ENCODE peak calls at places on chromosomes 3 and 15, in four cellular contexts. One of them, this sample, is unnamed.

GRCh38 chr3:116426036-116426435 is 19.3 kb downstream of the LSAMP start:
- DNase-seq in DND-41: no peak
- DNase-seq in HCEC 1CT: no peak
- DNase-seq in cardiac fibroblast: no peak
- DNase-seq in this sample: no peak

GRCh38 chr15:60918234-60918964 is 310.7 kb downstream of the RORA start:
- DNase-seq in cardiac fibroblast: no peak
- DNase-seq in DND-41: no peak
- DNase-seq in HCEC 1CT: no peak
- DNase-seq in this sample: no peak

GRCh38 chr3:69805491-69805890 is 66.2 kb downstream of the MITF start:
- DNase-seq in cardiac fibroblast: no peak
- DNase-seq in HCEC 1CT: no peak
- DNase-seq in DND-41: no peak
- DNase-seq in this sample: no peak

GRCh38 chr3:64878372-64878771 is 190.6 kb upstream of the ADAMTS9 start:
- DNase-seq in HCEC 1CT: peak
- DNase-seq in cardiac fibroblast: peak
- DNase-seq in DND-41: no peak
- DNase-seq in this sample: no peak

GRCh38 chr15:78714890-78715289 is 73.9 kb upstream of the CHRNB4 start:
- DNase-seq in DND-41: no peak
- DNase-seq in cardiac fibroblast: no peak
- DNase-seq in HCEC 1CT: peak
- DNase-seq in this sample: no peak

GRCh38 chr15:45473068-45473467 is 49.5 kb downstream of the SLC30A4 start:
- DNase-seq in HCEC 1CT: no peak
- DNase-seq in DND-41: no peak
- DNase-seq in cardiac fibroblast: no peak
- DNase-seq in this sample: no peak

GRCh38 chr3:110314512-110315114 is 757.0 kb upstream of the NECTIN3 start:
- DNase-seq in cardiac fibroblast: peak
- DNase-seq in HCEC 1CT: peak
- DNase-seq in DND-41: peak
- DNase-seq in this sample: peak

GRCh38 chr15:45048784-45049631 is 26.0 kb downstream of the SORD start:
- DNase-seq in HCEC 1CT: no peak
- DNase-seq in cardiac fibroblast: peak
- DNase-seq in DND-41: no peak
- DNase-seq in this sample: no peak

GRCh38 chr3:11434017-11434526 is 161.9 kb downstream of the ATG7 start:
- DNase-seq in DND-41: no peak
- DNase-seq in cardiac fibroblast: peak
- DNase-seq in HCEC 1CT: peak
- DNase-seq in this sample: no peak

GRCh38 chr3:101784850-101785613 is 6.0 kb downstream of the NXPE3 start:
- DNase-seq in cardiac fibroblast: no peak
- DNase-seq in DND-41: no peak
- DNase-seq in HCEC 1CT: no peak
- DNase-seq in this sample: no peak

GRCh38 chr3:184737641-184738518 is 26.0 kb upstream of the MAGEF1 start:
- DNase-seq in DND-41: no peak
- DNase-seq in cardiac fibroblast: peak
- DNase-seq in HCEC 1CT: peak
- DNase-seq in this sample: no peak

GRCh38 chr3:146250449-146251382 is at the start of gene PLSCR4:
- DNase-seq in HCEC 1CT: peak
- DNase-seq in DND-41: no peak
- DNase-seq in cardiac fibroblast: peak
- DNase-seq in this sample: no peak

GRCh38 chr3:44318929-44319328 is 19.6 kb upstream of the TCAIM start:
- DNase-seq in HCEC 1CT: no peak
- DNase-seq in DND-41: peak
- DNase-seq in cardiac fibroblast: no peak
- DNase-seq in this sample: no peak

GRCh38 chr3:45127130-45127822 is 18.9 kb downstream of the CDCP1 start:
- DNase-seq in cardiac fibroblast: no peak
- DNase-seq in HCEC 1CT: no peak
- DNase-seq in DND-41: no peak
- DNase-seq in this sample: no peak

GRCh38 chr3:4765212-4765611 is 214.0 kb upstream of the BHLHE40 start:
- DNase-seq in DND-41: no peak
- DNase-seq in HCEC 1CT: no peak
- DNase-seq in cardiac fibroblast: no peak
- DNase-seq in this sample: no peak

GRCh38 chr3:37608061-37608702 is 253.5 kb upstream of the CTDSPL start:
- DNase-seq in cardiac fibroblast: no peak
- DNase-seq in HCEC 1CT: peak
- DNase-seq in DND-41: no peak
- DNase-seq in this sample: no peak

GRCh38 chr15:90160781-90161727 is 40.1 kb upstream of the SEMA4B start:
- DNase-seq in cardiac fibroblast: no peak
- DNase-seq in HCEC 1CT: no peak
- DNase-seq in DND-41: no peak
- DNase-seq in this sample: no peak

GRCh38 chr3:183264249-183264648 is 11.2 kb downstream of the B3GNT5 start:
- DNase-seq in cardiac fibroblast: no peak
- DNase-seq in HCEC 1CT: no peak
- DNase-seq in DND-41: no peak
- DNase-seq in this sample: no peak

GRCh38 chr3:177468331-177468730 is 271.0 kb upstream of the TBL1XR1 start:
- DNase-seq in DND-41: no peak
- DNase-seq in cardiac fibroblast: peak
- DNase-seq in HCEC 1CT: peak
- DNase-seq in this sample: no peak

GRCh38 chr15:40506964-40507571 is 36.3 kb downstream of the CHST14 start:
- DNase-seq in DND-41: peak
- DNase-seq in HCEC 1CT: peak
- DNase-seq in cardiac fibroblast: peak
- DNase-seq in this sample: peak

GRCh38 chr3:69330891-69331400 is 54.9 kb downstream of the FRMD4B start:
- DNase-seq in HCEC 1CT: no peak
- DNase-seq in cardiac fibroblast: peak
- DNase-seq in DND-41: no peak
- DNase-seq in this sample: no peak

GRCh38 chr3:11711826-11712225 is 68.1 kb upstream of the VGLL4 start:
- DNase-seq in cardiac fibroblast: no peak
- DNase-seq in HCEC 1CT: no peak
- DNase-seq in DND-41: no peak
- DNase-seq in this sample: no peak

GRCh38 chr3:33496449-33496848 is 56.2 kb upstream of the UBP1 start:
- DNase-seq in HCEC 1CT: no peak
- DNase-seq in cardiac fibroblast: no peak
- DNase-seq in DND-41: no peak
- DNase-seq in this sample: no peak

GRCh38 chr15:68114840-68115239 is 60.7 kb downstream of the PIAS1 start:
- DNase-seq in DND-41: no peak
- DNase-seq in HCEC 1CT: no peak
- DNase-seq in cardiac fibroblast: no peak
- DNase-seq in this sample: no peak

GRCh38 chr3:11570251-11570650 is 73.5 kb downstream of the VGLL4 start:
- DNase-seq in DND-41: no peak
- DNase-seq in cardiac fibroblast: no peak
- DNase-seq in HCEC 1CT: no peak
- DNase-seq in this sample: no peak

GRCh38 chr3:188432826-188433525 is 279.0 kb downstream of the LPP start:
- DNase-seq in HCEC 1CT: no peak
- DNase-seq in DND-41: no peak
- DNase-seq in cardiac fibroblast: peak
- DNase-seq in this sample: no peak

GRCh38 chr15:86973284-86973844 is 893.7 kb downstream of the AGBL1 start:
- DNase-seq in cardiac fibroblast: no peak
- DNase-seq in HCEC 1CT: no peak
- DNase-seq in DND-41: no peak
- DNase-seq in this sample: no peak

GRCh38 chr3:17642474-17642873 is 100.0 kb downstream of the TBC1D5 start:
- DNase-seq in DND-41: no peak
- DNase-seq in cardiac fibroblast: no peak
- DNase-seq in HCEC 1CT: no peak
- DNase-seq in this sample: no peak

GRCh38 chr3:55659701-55660100 is 172.6 kb upstream of the WNT5A start:
- DNase-seq in HCEC 1CT: no peak
- DNase-seq in cardiac fibroblast: no peak
- DNase-seq in DND-41: no peak
- DNase-seq in this sample: no peak

GRCh38 chr15:73727330-73728018 is 25.7 kb downstream of the INSYN1 start:
- DNase-seq in cardiac fibroblast: peak
- DNase-seq in DND-41: no peak
- DNase-seq in HCEC 1CT: peak
- DNase-seq in this sample: no peak

GRCh38 chr3:134406331-134407246 is 32.3 kb upstream of the AMOTL2 start:
- DNase-seq in DND-41: no peak
- DNase-seq in HCEC 1CT: no peak
- DNase-seq in cardiac fibroblast: peak
- DNase-seq in this sample: no peak

This sample was measured in T-helper 1 cell.